ENCODE peak calls at places on chromosome 14, in six cellular contexts. J is astrocyte, S is heart left ventricle, D is breast epithelium, U is pancreas, A is PC-3. R is an unnamed sample. For H3K4me1, the result is how much of the 10 kb centered on the place peaks cover.

GRCh38 chr14:70555890-70556289 is 21.1 kb upstream of the ADAM20 start:
- DNase-seq in J (peak), S (peak), D (no peak), U (peak), A (no peak), R (no peak)

GRCh38 chr14:81247271-81247766 is 26.6 kb upstream of the GTF2A1 start:
- DNase-seq in J (no peak), S (no peak), D (no peak), U (peak), A (no peak), R (no peak)

GRCh38 chr14:62130441-62130840 is 368.2 kb downstream of the SNAPC1 start:
- DNase-seq in J (no peak), S (no peak), D (no peak), U (no peak), A (no peak), R (no peak)

GRCh38 chr14:32897724-32898064 is 41.0 kb upstream of the NPAS3 start:
- DNase-seq in J (no peak), S (no peak), D (no peak), U (no peak), A (peak), R (no peak)

GRCh38 chr14:77052281-77053044 is 24.0 kb upstream of the IRF2BPL start:
- DNase-seq in J (no peak), S (peak), D (no peak), U (no peak), A (peak), R (no peak)

GRCh38 chr14:21902561-21903199 is 229.1 kb upstream of the OR4E1 start:
- DNase-seq in J (no peak), S (no peak), D (no peak), U (no peak), A (no peak), R (no peak)

GRCh38 chr14:88618476-88618875 is 55.6 kb downstream of the ZC3H14 start:
- DNase-seq in J (no peak), S (no peak), D (no peak), U (no peak), A (no peak), R (no peak)

GRCh38 chr14:56945291-56945690 is 135.0 kb upstream of the OTX2 start:
- DNase-seq in J (no peak), S (no peak), D (no peak), U (no peak), A (no peak), R (no peak)

GRCh38 chr14:61887628-61888027 is 125.4 kb downstream of the SNAPC1 start:
- DNase-seq in J (peak), S (no peak), D (no peak), U (no peak), A (peak), R (no peak)

GRCh38 chr14:101022121-101022520 is 118.6 kb upstream of the RTL1 start:
- DNase-seq in J (no peak), S (no peak), D (peak), U (no peak), A (no peak), R (no peak)

GRCh38 chr14:24307575-24308341 is at the start of gene CIDEB:
- DNase-seq in J (no peak), S (no peak), D (no peak), U (peak), A (peak), R (no peak)

GRCh38 chr14:68397371-68397779 is 395.5 kb downstream of the ZFP36L1 start:
- DNase-seq in J (no peak), S (peak), D (no peak), U (peak), A (no peak), R (no peak)

GRCh38 chr14:82414853-82415539 is 881.3 kb upstream of the SEL1L start:
- DNase-seq in J (no peak), S (no peak), D (no peak), U (no peak), A (no peak), R (no peak)

GRCh38 chr14:96583605-96584041 is 81.4 kb downstream of the PAPOLA start:
- DNase-seq in J (no peak), S (no peak), D (no peak), U (no peak), A (no peak), R (no peak)

GRCh38 chr14:105074601-105075053 is 9.4 kb upstream of the GPR132 start:
- DNase-seq in J (no peak), S (no peak), D (peak), U (no peak), A (no peak), R (no peak)

GRCh38 chr14:33916663-33917565 is 34.0 kb downstream of the EGLN3 start:
- DNase-seq in J (peak), S (no peak), D (no peak), U (no peak), A (peak), R (no peak)

GRCh38 chr14:36942522-36943245 is 229.7 kb downstream of the SLC25A21 start:
- DNase-seq in J (peak), S (no peak), D (no peak), U (no peak), A (peak), R (no peak)
- H3K4me3 ChIP-seq in J (no peak), S (no peak), D (no peak), U (no peak), A (no peak), R (no peak)

GRCh38 chr14:54488318-54488645 is 498 bp downstream of the GMFB start:
- DNase-seq in J (no peak), S (no peak), D (no peak), U (no peak), A (no peak), R (no peak)
- TF ChIP-seq CTCF in J (no peak), S (no peak), D (no peak), U (no peak), A (peak), R (no peak)

GRCh38 chr14:103885509-103885932 is 38.1 kb upstream of the PPP1R13B start:
- DNase-seq in J (no peak), S (no peak), D (no peak), U (no peak), A (no peak), R (no peak)
- H3K4me1 ChIP-seq in J (under half), S (under half), D (under half), U (under half), A (under half), R (under half)

DNA sequence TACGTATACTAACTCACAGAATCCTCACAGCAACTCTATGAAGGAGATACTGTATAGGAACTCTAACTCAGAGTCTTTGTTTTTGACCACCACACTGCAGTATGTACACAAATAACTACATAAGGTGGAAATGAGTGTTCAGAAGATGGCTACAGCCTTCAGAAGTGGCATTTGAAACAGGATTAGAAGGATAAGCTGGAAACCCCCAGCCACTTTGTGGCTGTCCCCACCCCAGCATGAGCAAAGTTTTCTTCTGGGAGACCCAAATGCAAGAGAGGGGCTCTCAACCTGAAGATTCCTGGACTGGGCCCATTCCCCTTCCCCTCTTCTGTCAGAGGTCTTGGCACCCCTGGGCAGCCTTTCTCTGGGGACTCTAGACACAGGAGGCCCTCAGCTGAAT is 43.2 kb upstream of the PNMA1 start:
- DNase-seq in J (no peak), S (no peak), D (no peak), U (no peak), A (no peak), R (no peak)
- H3K4me3 ChIP-seq in J (peak), S (peak), D (no peak), U (no peak), A (peak), R (peak)

DNA sequence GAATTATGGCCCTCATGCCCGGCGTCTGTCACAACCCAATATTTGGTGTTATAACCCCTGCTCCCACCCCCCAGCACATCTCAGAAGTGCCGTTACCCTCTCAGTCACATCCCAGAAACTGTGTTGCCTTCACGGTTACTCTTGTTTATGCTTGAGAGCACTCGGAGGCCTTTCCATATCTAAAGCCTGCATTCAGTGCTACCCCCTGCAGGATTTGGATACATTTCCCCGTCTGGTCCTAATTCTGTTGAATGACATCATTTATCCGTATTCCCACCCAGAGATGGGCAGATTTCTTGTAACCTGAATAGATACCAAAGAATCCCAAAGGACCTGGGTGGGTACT is 19.1 kb upstream of the FOS start:
- DNase-seq in J (peak), S (no peak), D (no peak), U (no peak), A (peak), R (no peak)
- TF ChIP-seq CTCF in J (peak), S (peak), D (peak), U (no peak), A (peak), R (peak)

DNA sequence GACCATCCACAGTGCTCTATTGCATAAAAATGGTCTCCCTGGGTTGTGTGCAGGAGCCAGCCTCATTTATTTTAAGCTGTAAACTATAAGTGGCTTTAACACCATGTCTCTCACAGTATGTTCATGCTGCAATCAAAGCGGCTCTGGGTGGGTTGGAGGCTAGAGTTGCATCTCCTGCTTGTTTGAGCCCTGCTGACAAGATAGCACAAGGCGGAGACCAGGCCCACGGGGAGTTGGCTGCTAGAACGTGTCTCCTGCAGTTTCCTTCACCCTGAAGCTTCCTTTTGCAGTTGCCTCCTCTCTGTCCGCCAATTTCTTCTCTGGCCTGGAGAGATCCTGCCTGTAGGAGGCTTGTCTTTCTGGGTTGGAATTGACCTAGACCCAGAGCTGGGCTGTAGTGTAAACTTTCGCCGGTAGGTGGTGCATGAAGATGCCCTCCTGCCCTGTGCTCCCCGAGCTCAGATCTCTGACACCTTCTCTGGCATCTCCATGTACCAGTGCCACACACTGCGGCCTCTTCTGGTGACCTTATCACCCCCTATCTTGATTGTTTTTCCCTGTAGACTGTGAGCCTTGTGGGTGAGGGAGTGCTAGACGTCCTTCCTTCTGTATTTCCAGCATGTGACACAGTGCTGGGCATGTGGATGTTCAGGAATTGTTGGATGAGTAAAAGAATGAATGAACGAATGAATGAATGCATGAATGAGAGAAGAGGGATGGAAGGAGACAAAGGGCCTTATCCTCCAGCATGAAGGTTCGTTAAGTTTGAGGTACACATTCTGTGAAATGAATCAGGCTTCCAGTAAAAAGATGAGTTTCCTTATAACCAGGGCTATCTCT is 10.4 kb downstream of the OTUB2 start:
- DNase-seq in J (peak), S (peak), D (peak), U (peak), A (peak), R (no peak)
- H3K4me1 ChIP-seq in J (under half), S (under half), D (under half), U (under half), A (under half), R (under half)

DNA sequence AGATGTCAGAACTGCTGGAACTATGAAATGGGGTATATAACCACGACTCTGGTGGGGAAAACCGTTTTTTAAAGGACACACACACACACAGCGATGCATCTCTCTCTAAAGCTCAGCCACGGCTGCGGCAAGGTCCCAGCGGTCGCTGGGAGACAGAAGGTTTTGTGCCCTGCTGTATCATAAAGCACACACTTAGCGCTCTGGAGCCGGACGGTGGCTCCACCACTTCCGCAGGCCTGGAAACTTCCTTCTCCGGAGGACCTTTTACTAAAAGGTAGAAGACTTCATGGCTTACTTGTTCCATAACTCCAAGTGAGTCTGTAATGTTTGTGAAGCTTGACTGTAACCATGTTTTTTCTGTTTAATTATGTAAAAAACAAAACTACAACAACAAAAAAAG is 349.3 kb downstream of the DIO2 start:
- DNase-seq in J (no peak), S (no peak), D (no peak), U (no peak), A (no peak), R (no peak)
- H3K4me3 ChIP-seq in J (no peak), S (no peak), D (no peak), U (no peak), A (no peak), R (no peak)

DNA sequence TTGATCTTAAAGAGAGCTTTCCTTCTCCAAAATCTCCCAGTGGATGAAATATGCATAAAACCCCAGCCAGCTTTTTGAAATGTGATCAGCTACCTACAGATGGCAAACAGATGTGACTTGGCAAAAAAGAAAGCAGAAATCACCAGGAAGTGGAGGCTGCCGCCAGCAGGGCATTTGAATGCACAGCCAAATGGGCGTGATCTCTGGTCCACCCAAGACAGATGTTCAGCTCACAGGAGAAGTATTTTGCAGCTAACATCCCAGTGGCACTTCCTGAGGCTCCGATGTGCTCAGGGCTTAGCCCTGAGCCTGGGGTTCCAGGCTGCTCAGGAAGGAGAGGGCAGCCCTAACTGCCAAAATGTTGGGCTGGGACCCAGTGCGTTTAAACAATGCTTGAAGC is 78.2 kb downstream of the LGMN start:
- DNase-seq in J (peak), S (peak), D (no peak), U (no peak), A (peak), R (no peak)
- TF ChIP-seq CTCF in J (no peak), S (no peak), D (no peak), U (no peak), A (no peak), R (no peak)

DNA sequence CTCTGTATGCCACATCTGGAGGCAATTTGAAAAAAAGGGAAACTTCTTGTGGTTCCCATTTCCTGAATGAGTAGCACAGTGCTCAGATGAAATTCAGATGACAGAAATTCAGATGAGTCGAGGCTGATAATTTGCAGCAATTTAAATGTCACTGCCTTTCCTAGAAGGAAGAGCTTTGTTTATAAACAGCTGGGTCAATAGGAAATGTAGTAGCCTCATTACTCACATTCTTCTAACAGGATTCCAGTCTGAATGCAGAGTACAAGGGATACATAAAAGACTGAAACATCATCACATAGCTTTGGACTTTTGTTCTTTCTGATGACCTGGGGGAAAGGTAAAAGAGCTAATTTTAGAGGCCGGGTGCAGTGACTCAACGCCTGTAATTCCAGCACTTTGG is 11.3 kb upstream of the DACT1 start:
- DNase-seq in J (peak), S (no peak), D (no peak), U (no peak), A (peak), R (no peak)
- H3K4me1 ChIP-seq in J (under half), S (under half), D (under half), U (under half), A (under half), R (under half)

DNA sequence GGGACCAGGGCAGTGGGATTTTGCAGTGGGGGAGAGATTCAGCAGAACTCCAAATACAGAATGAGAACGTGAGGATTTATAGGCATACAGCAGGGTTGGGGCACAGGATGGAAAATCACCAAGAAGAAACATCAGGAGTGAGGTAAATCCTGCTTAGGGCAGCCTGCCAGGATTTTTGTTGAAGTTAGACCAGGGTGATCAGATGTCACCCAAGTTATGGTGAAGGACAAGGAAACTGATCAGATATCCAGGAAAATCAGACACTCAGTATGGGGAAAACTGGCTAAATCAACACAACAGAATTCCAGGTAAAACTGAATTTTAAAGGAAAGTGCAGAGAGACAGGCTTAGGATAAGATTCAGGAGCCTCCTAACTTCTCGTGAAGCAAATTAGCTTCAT is 682.4 kb downstream of the TMEM121 start:
- DNase-seq in J (no peak), S (no peak), D (no peak), U (no peak), A (no peak), R (no peak)
- H3K4me3 ChIP-seq in J (no peak), S (no peak), D (no peak), U (no peak), A (no peak), R (no peak)